ENCODE peak calls at places on chromosomes 6 and 20, in eight cellular contexts. Q, H, B, F, G, N, M and R are unnamed samples.
A peak's percentile ranks its signal among the peaks of the same experiment; 100 is the strongest.

GRCh38 chr6:134632034-134632433 is 314.1 kb upstream of the SGK1 start:
- DNase-seq in Q (no peak), B (no peak), G (no peak), M (no peak), F (no peak), N (no peak), H (no peak), R (no peak)

GRCh38 chr6:150732765-150733539 is 132.6 kb upstream of the MTHFD1L start:
- DNase-seq in M (no peak), F (no peak), H (no peak), N (no peak), G (no peak), Q (no peak), B (no peak), R (no peak)

GRCh38 chr6:108762394-108762793 is 85.8 kb upstream of the ARMC2 start:
- DNase-seq in B (no peak), N (no peak), G (no peak), Q (no peak), M (no peak), H (no peak), F (no peak), R (peak; percentile 27)

GRCh38 chr20:33653218-33653899 is 8.8 kb upstream of the C20orf144 start:
- DNase-seq in Q (peak; percentile 81), H (peak; percentile 78), M (no peak), F (peak; percentile 69), G (peak; percentile 73), N (peak; percentile 35), B (peak; percentile 47), R (peak; percentile 71)

GRCh38 chr6:156880913-156881312 is 103.7 kb downstream of the ARID1B start:
- DNase-seq in M (no peak), H (no peak), B (no peak), Q (no peak), N (no peak), G (no peak), F (no peak), R (no peak)

GRCh38 chr6:7726416-7727149 is 684 bp downstream of the BMP6 start:
- DNase-seq in N (no peak), F (no peak), H (peak; percentile 7), Q (no peak), G (no peak), M (no peak), B (no peak), R (no peak)

GRCh38 chr6:138415125-138415524 is 11.1 kb downstream of the HEBP2 start:
- DNase-seq in G (no peak), F (no peak), B (no peak), Q (no peak), N (no peak), H (no peak), M (no peak), R (no peak)

GRCh38 chr6:31057426-31058003 is 47.2 kb downstream of the MUC22 start:
- DNase-seq in B (no peak), F (no peak), G (no peak), Q (no peak), H (peak; percentile 20), N (no peak), M (no peak), R (peak; percentile 21)

GRCh38 chr6:33173228-33174180 is 18.8 kb downstream of the COL11A2 start:
- DNase-seq in F (no peak), Q (no peak), H (no peak), N (no peak), M (no peak), G (no peak), B (no peak), R (no peak)

DNA sequence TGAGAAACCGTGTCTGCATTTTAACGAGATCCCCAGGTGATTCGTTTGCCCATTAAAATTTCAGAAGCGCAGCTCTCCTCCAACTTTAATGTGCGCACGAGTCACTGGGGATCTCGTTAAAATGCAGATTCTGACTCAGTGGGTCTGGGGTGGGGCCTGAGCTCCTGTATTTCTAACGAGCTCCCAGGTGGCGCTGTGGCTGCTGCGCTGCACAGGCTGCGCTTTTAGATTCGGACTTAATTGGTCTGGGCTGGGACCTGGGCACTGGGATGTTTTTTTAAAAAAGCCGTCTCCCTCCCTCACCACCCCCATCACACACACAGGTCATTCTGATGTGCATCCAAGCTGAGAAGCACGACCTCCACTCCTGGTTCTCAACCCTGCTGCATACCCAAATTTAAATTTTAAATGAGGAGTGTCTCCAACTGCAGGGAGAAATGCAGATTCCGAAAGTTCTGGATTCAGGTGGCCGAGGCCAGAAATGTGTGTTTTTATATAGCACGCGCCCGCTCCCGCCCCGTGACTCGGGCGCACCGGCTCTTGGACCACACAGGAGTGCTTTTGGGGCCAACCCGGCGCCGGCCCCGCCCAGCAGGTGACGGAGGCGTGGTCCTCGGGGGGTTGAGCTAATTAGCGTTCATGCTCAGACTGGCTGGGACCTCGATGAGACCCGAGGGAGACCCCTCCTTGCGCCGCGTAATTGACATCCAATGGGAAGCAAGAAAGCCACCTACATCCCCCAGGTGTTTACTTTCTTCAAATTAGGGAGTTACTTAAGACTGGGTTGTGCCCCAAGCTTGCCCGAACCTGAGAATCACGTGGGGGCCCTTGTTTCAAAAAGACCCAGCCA is 85.8 kb downstream of the ZFP64 start:
- DNase-seq in F (no peak), H (peak; percentile 46), M (no peak), G (no peak), Q (no peak), B (no peak), N (no peak), R (no peak)
- TF ChIP-seq CTCF in F (no peak), H (peak; percentile 42), M (no peak), G (no peak), Q (no peak), B (no peak), N (no peak), R (no peak)

GRCh38 chr6:132362318-132363185 is 38.7 kb downstream of the MOXD1 start:
- DNase-seq in Q (no peak), N (no peak), F (no peak), G (no peak), B (no peak), M (no peak), H (peak; percentile 48), R (no peak)

GRCh38 chr6:132359891-132360290 is 41.4 kb downstream of the MOXD1 start:
- DNase-seq in B (no peak), N (no peak), F (no peak), Q (no peak), H (no peak), M (no peak), G (no peak), R (no peak)

GRCh38 chr6:132354517-132355167 is 46.6 kb downstream of the MOXD1 start:
- DNase-seq in N (no peak), M (no peak), F (no peak), B (no peak), G (no peak), H (no peak), Q (peak; percentile 64), R (peak; percentile 28)

GRCh38 chr6:132357120-132357519 is 44.2 kb downstream of the MOXD1 start:
- DNase-seq in F (no peak), H (peak; percentile 67), B (no peak), G (no peak), Q (no peak), N (no peak), M (no peak), R (no peak)
- H3K27ac ChIP-seq in F (no peak overlapping the region), H (no peak overlapping the region), B (no peak overlapping the region), G (no peak overlapping the region), Q (no peak overlapping the region), N (no peak overlapping the region), M (no peak overlapping the region), R (no peak overlapping the region)

GRCh38 chr20:17925940-17926300 is 42.7 kb downstream of the SNX5 start:
- DNase-seq in Q (no peak), N (no peak), H (no peak), B (no peak), G (no peak), F (no peak), M (no peak), R (no peak)
- H3K9me3 ChIP-seq in Q (no peaks in the 10 kb centered on the region), N (no peaks in the 10 kb centered on the region), H (no peaks in the 10 kb centered on the region), B (no peaks in the 10 kb centered on the region), G (no peaks in the 10 kb centered on the region), F (no peaks in the 10 kb centered on the region), M (no peaks in the 10 kb centered on the region), R (no peaks in the 10 kb centered on the region)

DNA sequence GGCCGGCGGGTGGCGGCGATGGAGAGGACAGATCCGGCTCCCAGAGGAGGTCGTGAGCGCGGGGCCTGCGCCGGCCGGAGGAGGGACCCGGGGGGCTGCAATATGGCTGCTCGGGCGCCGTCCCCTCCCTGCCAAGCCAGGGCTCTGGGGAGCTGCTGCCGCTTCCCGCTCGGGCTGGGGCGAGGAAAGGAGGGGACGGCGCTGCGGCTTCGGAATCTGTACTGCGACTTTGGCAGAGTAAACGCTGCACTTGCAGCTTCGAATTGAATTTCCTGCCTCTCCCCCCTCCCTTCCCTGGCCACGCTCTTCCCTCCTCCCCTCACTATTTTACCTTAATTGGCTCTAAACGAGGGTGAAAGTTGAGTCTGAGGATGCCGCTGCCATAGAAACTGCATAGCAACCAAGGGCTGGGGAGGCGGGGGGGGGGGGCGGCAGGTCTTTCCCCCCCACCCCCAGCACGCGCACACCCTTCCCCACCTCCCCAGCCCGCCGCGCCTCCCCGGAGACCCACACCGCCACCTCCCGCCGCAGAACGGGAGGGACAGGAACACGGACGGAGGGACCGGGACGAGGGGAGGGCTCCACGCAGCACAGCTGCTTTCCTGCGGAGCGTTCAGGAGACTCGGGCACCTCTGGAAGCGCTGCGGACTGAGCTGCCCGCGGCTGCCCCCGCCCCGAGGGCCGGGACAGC is 93.9 kb downstream of the RNASET2 start:
- DNase-seq in F (no peak), N (no peak), M (no peak), H (peak; percentile 5), B (no peak), Q (no peak), G (no peak), R (peak; percentile 65)
- TF ChIP-seq CTCF in F (no peak), N (no peak), M (no peak), H (no peak), B (no peak), Q (no peak), G (no peak), R (no peak)

GRCh38 chr20:21360686-21361085 is 36.6 kb downstream of the NKX2-4 start:
- DNase-seq in N (no peak), H (peak; percentile 24), F (no peak), M (no peak), B (no peak), Q (no peak), G (no peak), R (no peak)
- H3K27ac ChIP-seq in N (no peak overlapping the region), H (no peak overlapping the region), F (no peak overlapping the region), M (no peak overlapping the region), B (no peak overlapping the region), Q (no peak overlapping the region), G (no peak overlapping the region), R (no peak overlapping the region)

DNA sequence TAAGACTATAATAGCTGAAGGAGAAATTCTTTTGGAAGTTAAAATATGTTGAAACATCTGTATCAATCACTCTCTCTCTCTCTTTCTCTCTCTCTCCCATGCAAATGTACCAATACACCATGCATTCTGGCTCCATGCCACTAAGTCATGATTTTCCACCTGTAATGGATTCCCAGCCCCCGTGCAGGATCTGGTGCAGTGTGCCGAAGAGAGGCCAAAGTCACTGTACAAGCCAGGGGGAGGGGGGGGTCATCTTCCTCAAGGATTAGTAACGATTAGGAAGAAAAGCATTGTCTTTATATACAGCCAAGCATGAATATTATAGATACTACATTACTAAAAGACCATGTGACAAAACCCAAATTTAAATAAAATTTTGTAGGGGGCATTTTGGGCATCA is 725.1 kb downstream of the KIF16B start:
- DNase-seq in Q (no peak), G (no peak), H (no peak), B (no peak), M (no peak), F (no peak), N (no peak), R (no peak)
- H3K9me3 ChIP-seq in Q (no peaks in the 10 kb centered on the region), G (no peaks in the 10 kb centered on the region), H (no peaks in the 10 kb centered on the region), B (no peaks in the 10 kb centered on the region), M (no peaks in the 10 kb centered on the region), F (no peaks in the 10 kb centered on the region), N (peaks cover 8% of the 10 kb centered on the region), R (no peaks in the 10 kb centered on the region)